ENCODE peak calls at places on chromosome 6, in seven cellular contexts. N is SK-N-SH, I is K562, J is HepG2, Y is HCT116, K is GM12878, B is H1. Z is an unnamed sample.

GRCh38 chr6:62763125-62763524 is 448.1 kb upstream of the FKBP1C start:
- DNase-seq in B (no peak), N (no peak), K (no peak), J (no peak), I (no peak), Y (no peak), Z (no peak)

GRCh38 chr6:44071670-44072451 is 55.4 kb downstream of the MRPL14 start:
- DNase-seq in N (no peak), I (peak; percentile 54), J (no peak), B (no peak), K (no peak), Y (no peak), Z (no peak)

GRCh38 chr6:42547407-42548329 is 16.2 kb upstream of the UBR2 start:
- DNase-seq in B (peak; percentile 97), N (peak; percentile 94), J (peak; percentile 48), I (peak; percentile 83), Y (peak; percentile 64), K (no peak), Z (peak; percentile 79)

GRCh38 chr6:153553627-153554026 is 422.5 kb upstream of the RGS17 start:
- DNase-seq in J (peak; percentile 4), B (peak; percentile 51), Y (peak; percentile 7), N (no peak), I (no peak), K (no peak), Z (no peak)

GRCh38 chr6:109263873-109264700 is 118.2 kb downstream of the CD164 start:
- DNase-seq in I (peak; percentile 29), N (no peak), B (no peak), K (no peak), Y (no peak), J (no peak), Z (no peak)

GRCh38 chr6:150711584-150712501 is 112.2 kb downstream of the PLEKHG1 start:
- DNase-seq in N (no peak), Y (no peak), I (peak; percentile 7), B (no peak), J (no peak), K (no peak), Z (no peak)

GRCh38 chr6:4405609-4406212 is 270.3 kb upstream of the ECI2 start:
- DNase-seq in B (no peak), I (no peak), Y (no peak), N (no peak), J (no peak), K (no peak), Z (no peak)

GRCh38 chr6:81561071-81561564 is 191.4 kb downstream of the TENT5A start:
- DNase-seq in K (no peak), J (peak; percentile 69), I (no peak), N (no peak), B (no peak), Y (peak; percentile 86), Z (no peak)

GRCh38 chr6:169707772-169708171 is 5.8 kb downstream of the C6orf120 start:
- DNase-seq in K (no peak), N (no peak), B (no peak), I (peak; percentile 35), Y (no peak), J (no peak), Z (no peak)

GRCh38 chr6:148343383-148343782 is 745 bp downstream of the SASH1 start:
- DNase-seq in J (no peak), B (no peak), K (no peak), I (no peak), Y (no peak), N (no peak), Z (peak; percentile 73)

GRCh38 chr6:169583867-169584541 is 117.8 kb downstream of the WDR27 start:
- DNase-seq in K (no peak), Y (no peak), B (no peak), I (no peak), J (no peak), N (no peak), Z (no peak)

GRCh38 chr6:37860226-37860839 is 40.8 kb downstream of the ZFAND3 start:
- DNase-seq in I (peak; percentile 57), J (peak; percentile 53), K (no peak), Y (peak; percentile 12), B (no peak), N (peak; percentile 31), Z (no peak)

GRCh38 chr6:142331075-142331551 is 29.3 kb downstream of the ADGRG6 start:
- DNase-seq in N (no peak), Y (no peak), K (no peak), J (peak; percentile 100), I (no peak), B (no peak), Z (no peak)

GRCh38 chr6:162625846-162626540 is 101.6 kb downstream of the PRKN start:
- DNase-seq in B (no peak), I (no peak), Y (no peak), J (no peak), K (no peak), N (no peak), Z (no peak)

GRCh38 chr6:162626869-162627268 is 100.7 kb downstream of the PRKN start:
- DNase-seq in I (no peak), J (no peak), B (no peak), Y (no peak), N (no peak), K (no peak), Z (no peak)

GRCh38 chr6:162631546-162631945 is 96.0 kb downstream of the PRKN start:
- DNase-seq in N (no peak), K (no peak), I (no peak), Y (no peak), J (no peak), B (no peak), Z (no peak)

GRCh38 chr6:162627825-162628224 is 99.7 kb downstream of the PRKN start:
- DNase-seq in Y (no peak), J (no peak), N (no peak), K (no peak), I (no peak), B (no peak), Z (no peak)

DNA sequence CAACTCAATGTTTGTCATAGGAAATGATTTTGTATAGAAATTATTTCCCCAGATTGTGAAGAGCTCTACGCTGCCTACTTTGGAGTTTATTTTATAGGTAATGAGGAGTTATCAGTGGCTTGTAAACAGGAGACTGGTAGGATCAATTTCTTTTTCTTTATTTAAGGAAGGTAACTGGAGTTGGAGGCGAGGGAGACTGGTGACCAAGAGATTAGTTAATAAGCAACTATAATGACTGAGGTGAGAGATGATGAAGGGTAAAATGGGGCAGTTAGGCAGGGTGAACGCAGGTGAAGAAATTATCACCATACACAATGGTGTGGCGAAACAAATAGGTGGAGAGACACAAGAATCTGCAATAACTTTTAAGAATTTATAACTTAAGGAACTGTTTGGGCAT is 100.2 kb downstream of the PRKN start:
- DNase-seq in Y (no peak), N (no peak), K (no peak), B (no peak), J (no peak), I (no peak), Z (no peak)
- TF ChIP-seq JUND in Y (no peak), N (no peak), K (no peak), B (no peak), J (no peak), I (no peak), Z (no peak)

DNA sequence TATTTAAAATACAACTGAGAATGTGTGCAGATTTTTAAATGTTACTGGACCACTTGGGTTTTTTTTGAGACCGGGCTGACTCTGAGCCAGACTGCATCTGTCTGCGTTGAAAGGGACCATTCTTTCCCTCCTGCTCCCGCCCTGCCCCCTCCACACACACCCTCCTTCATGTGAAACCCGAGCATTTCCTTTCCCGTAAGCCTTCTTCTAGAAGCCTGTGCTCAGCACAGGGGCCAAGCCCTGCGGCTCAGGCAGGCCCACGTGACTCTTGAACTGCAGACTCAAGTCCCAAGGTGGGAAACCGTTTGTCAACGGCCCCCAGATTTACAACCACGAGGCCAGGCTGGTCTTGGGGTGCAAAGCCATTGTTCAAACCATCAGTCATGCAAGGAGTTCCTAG is 82.6 kb upstream of the FOXC1 start:
- DNase-seq in Y (no peak), K (no peak), B (no peak), J (no peak), N (no peak), I (no peak), Z (no peak)
- TF ChIP-seq JUND in Y (no peak), K (no peak), B (no peak), J (no peak), N (no peak), I (no peak), Z (no peak)

DNA sequence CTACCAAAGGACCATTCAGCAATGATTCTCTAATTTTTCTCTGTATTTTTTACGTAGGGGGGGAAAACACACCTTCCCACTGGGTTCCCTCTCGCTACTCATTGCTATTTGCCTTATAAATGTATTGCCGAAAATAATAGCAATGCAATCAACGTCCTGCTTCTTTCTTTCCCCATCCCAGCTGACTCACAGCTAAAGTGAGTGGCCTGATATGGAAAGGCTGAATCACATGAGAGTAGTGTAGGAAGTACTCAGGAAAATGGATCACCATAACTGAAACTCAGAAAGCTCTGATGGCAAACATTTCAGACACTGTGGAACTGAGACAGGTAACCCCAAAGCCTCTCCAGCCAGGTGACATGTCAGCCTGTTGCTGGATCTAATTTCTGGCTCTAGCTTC is 49.3 kb upstream of the SRPK1 start:
- DNase-seq in I (no peak), B (no peak), J (no peak), Y (no peak), K (no peak), N (no peak), Z (no peak)
- TF ChIP-seq JUND in I (no peak), B (no peak), J (no peak), Y (no peak), K (no peak), N (no peak), Z (no peak)

GRCh38 chr6:25197116-25197515 is 82.1 kb upstream of the CARMIL1 start:
- DNase-seq in K (no peak), N (no peak), Y (no peak), B (no peak), I (no peak), J (no peak), Z (no peak)

GRCh38 chr6:25192562-25192961 is 86.6 kb upstream of the CARMIL1 start:
- DNase-seq in I (no peak), B (no peak), N (no peak), K (no peak), J (no peak), Y (no peak), Z (no peak)

GRCh38 chr6:25188232-25188631 is 90.9 kb upstream of the CARMIL1 start:
- DNase-seq in K (no peak), Y (no peak), B (no peak), I (no peak), N (no peak), J (no peak), Z (no peak)

GRCh38 chr6:25193865-25194679 is 85.1 kb upstream of the CARMIL1 start:
- DNase-seq in K (no peak), B (no peak), J (no peak), N (no peak), I (no peak), Y (no peak), Z (no peak)

DNA sequence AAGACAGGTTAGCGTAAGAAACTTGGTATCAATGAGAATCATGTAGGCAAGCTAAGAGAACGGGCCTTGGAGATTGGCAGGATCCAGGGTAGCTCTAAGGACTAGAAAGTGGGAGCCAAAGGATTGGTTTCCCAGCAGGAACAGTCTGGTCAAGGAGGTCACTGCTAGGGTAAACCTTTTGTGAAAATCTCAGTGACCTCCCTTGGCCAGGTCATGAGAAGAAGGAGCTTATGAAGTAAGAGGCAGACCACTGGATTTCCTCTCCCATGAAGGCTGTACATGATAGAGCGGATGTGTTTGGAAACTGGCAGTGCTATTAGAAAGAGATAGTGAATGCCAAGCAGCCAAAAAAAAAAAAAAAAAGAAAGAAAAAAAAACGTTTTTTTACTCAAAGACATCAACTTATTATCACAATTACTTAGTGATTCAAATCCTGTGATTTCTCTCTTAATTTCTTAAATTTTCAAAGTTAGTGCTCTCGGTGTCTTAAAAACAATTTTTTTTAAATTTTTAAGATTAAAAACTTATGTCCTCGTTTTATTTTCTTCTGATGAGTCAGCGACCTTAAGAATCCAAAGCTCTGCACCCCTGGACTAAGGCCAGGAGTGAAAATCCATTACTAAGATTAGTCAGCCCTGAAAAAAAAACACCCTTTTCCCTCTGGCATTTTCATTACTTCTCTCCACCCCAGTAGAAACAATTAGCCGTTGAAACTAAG is 85.9 kb upstream of the CARMIL1 start:
- DNase-seq in J (no peak), Y (peak; percentile 58), K (no peak), I (no peak), N (no peak), B (no peak), Z (no peak)
- TF ChIP-seq JUND in J (no peak), Y (peak; percentile 43), K (no peak), I (no peak), N (peak; percentile 88), B (no peak), Z (no peak)

Z was measured in T47D.